ENCODE peak calls at places on chromosomes 1 and 21, in six cellular contexts. One of them, this sample, is unnamed.

GRCh38 chr1:79322511-79323027 is 316.0 kb upstream of the ADGRL4 start:
- DNase-seq in amniotic stem cell: no peak
- DNase-seq in AML-193: no peak
- DNase-seq in ELR: peak; percentile 69
- DNase-seq in Caki2: no peak
- DNase-seq in stimulated activated CD8-positive, alpha-beta memory T cell treated with anti-CD3 and anti-CD28 coated beads, Interleukin-12 subunit alpha, Interleukin-12 subunit beta, amount 100 ng/mL, for 1 hour: no peak
- DNase-seq in this sample: no peak

GRCh38 chr1:158019177-158019868 is 25.9 kb downstream of the KIRREL1 start:
- DNase-seq in stimulated activated CD8-positive, alpha-beta memory T cell treated with anti-CD3 and anti-CD28 coated beads, Interleukin-12 subunit alpha, Interleukin-12 subunit beta, amount 100 ng/mL, for 1 hour: no peak
- DNase-seq in Caki2: peak; percentile 88
- DNase-seq in amniotic stem cell: peak; percentile 88
- DNase-seq in AML-193: no peak
- DNase-seq in ELR: peak; percentile 97
- DNase-seq in this sample: peak; percentile 86

GRCh38 chr1:21537511-21537931 is 28.3 kb downstream of the ALPL start:
- DNase-seq in amniotic stem cell: no peak
- DNase-seq in AML-193: no peak
- DNase-seq in stimulated activated CD8-positive, alpha-beta memory T cell treated with anti-CD3 and anti-CD28 coated beads, Interleukin-12 subunit alpha, Interleukin-12 subunit beta, amount 100 ng/mL, for 1 hour: no peak
- DNase-seq in Caki2: no peak
- DNase-seq in ELR: no peak
- DNase-seq in this sample: no peak

GRCh38 chr1:195604287-195604686 is 1004.0 kb downstream of the KCNT2 start:
- DNase-seq in stimulated activated CD8-positive, alpha-beta memory T cell treated with anti-CD3 and anti-CD28 coated beads, Interleukin-12 subunit alpha, Interleukin-12 subunit beta, amount 100 ng/mL, for 1 hour: no peak
- DNase-seq in ELR: peak; percentile 95
- DNase-seq in Caki2: peak; percentile 39
- DNase-seq in amniotic stem cell: peak; percentile 75
- DNase-seq in AML-193: no peak
- DNase-seq in this sample: no peak

GRCh38 chr1:167987174-167987573 is 50.3 kb upstream of the MPC2 start:
- DNase-seq in Caki2: no peak
- DNase-seq in AML-193: no peak
- DNase-seq in stimulated activated CD8-positive, alpha-beta memory T cell treated with anti-CD3 and anti-CD28 coated beads, Interleukin-12 subunit alpha, Interleukin-12 subunit beta, amount 100 ng/mL, for 1 hour: no peak
- DNase-seq in ELR: peak; percentile 81
- DNase-seq in amniotic stem cell: no peak
- DNase-seq in this sample: no peak

GRCh38 chr1:18009729-18010075 is 97.9 kb upstream of the IGSF21 start:
- DNase-seq in amniotic stem cell: no peak
- DNase-seq in AML-193: no peak
- DNase-seq in stimulated activated CD8-positive, alpha-beta memory T cell treated with anti-CD3 and anti-CD28 coated beads, Interleukin-12 subunit alpha, Interleukin-12 subunit beta, amount 100 ng/mL, for 1 hour: no peak
- DNase-seq in ELR: no peak
- DNase-seq in Caki2: no peak
- DNase-seq in this sample: no peak

GRCh38 chr1:242205622-242206489 is 207.0 kb upstream of the MAP1LC3C start:
- DNase-seq in stimulated activated CD8-positive, alpha-beta memory T cell treated with anti-CD3 and anti-CD28 coated beads, Interleukin-12 subunit alpha, Interleukin-12 subunit beta, amount 100 ng/mL, for 1 hour: no peak
- DNase-seq in AML-193: no peak
- DNase-seq in Caki2: no peak
- DNase-seq in amniotic stem cell: no peak
- DNase-seq in ELR: no peak
- DNase-seq in this sample: no peak

GRCh38 chr1:25575191-25575590 is 31.8 kb downstream of the LDLRAP1 start:
- DNase-seq in Caki2: no peak
- DNase-seq in ELR: no peak
- DNase-seq in amniotic stem cell: no peak
- DNase-seq in AML-193: no peak
- DNase-seq in stimulated activated CD8-positive, alpha-beta memory T cell treated with anti-CD3 and anti-CD28 coated beads, Interleukin-12 subunit alpha, Interleukin-12 subunit beta, amount 100 ng/mL, for 1 hour: no peak
- DNase-seq in this sample: no peak

GRCh38 chr1:31790641-31791091 is 25.2 kb downstream of the SPOCD1 start:
- DNase-seq in ELR: no peak
- DNase-seq in stimulated activated CD8-positive, alpha-beta memory T cell treated with anti-CD3 and anti-CD28 coated beads, Interleukin-12 subunit alpha, Interleukin-12 subunit beta, amount 100 ng/mL, for 1 hour: no peak
- DNase-seq in amniotic stem cell: no peak
- DNase-seq in Caki2: no peak
- DNase-seq in AML-193: no peak
- DNase-seq in this sample: no peak

GRCh38 chr1:204357551-204357950 is 2.2 kb downstream of the PLEKHA6 start:
- DNase-seq in Caki2: no peak
- DNase-seq in ELR: peak; percentile 14
- DNase-seq in stimulated activated CD8-positive, alpha-beta memory T cell treated with anti-CD3 and anti-CD28 coated beads, Interleukin-12 subunit alpha, Interleukin-12 subunit beta, amount 100 ng/mL, for 1 hour: no peak
- DNase-seq in AML-193: no peak
- DNase-seq in amniotic stem cell: no peak
- DNase-seq in this sample: no peak

GRCh38 chr21:31500976-31501375 is 156.9 kb upstream of the TIAM1 start:
- DNase-seq in stimulated activated CD8-positive, alpha-beta memory T cell treated with anti-CD3 and anti-CD28 coated beads, Interleukin-12 subunit alpha, Interleukin-12 subunit beta, amount 100 ng/mL, for 1 hour: no peak
- DNase-seq in ELR: no peak
- DNase-seq in Caki2: no peak
- DNase-seq in amniotic stem cell: no peak
- DNase-seq in AML-193: no peak
- DNase-seq in this sample: no peak